ENCODE peak calls at places on chromosomes 11 and 22, in seven cellular contexts. V, T, K, C, F, Z and O are unnamed samples.
A peak's percentile ranks its signal among the peaks of the same experiment; 100 is the strongest.

GRCh38 chr11:72753341-72754148 is 1.3 kb upstream of the ARAP1 start:
- DNase-seq in V (no peak), T (no peak), K (no peak), C (no peak), F (no peak), Z (peak; percentile 18), O (no peak)

GRCh38 chr11:113546757-113547507 is 71.7 kb upstream of the DRD2 start:
- DNase-seq in V (no peak), T (no peak), K (no peak), C (peak; percentile 75), F (no peak), Z (no peak), O (no peak)

GRCh38 chr11:69892237-69892985 is 73.2 kb upstream of the FGF3 start:
- DNase-seq in V (no peak), T (no peak), K (no peak), C (no peak), F (no peak), Z (no peak), O (no peak)

GRCh38 chr11:59224419-59224928 is 11.7 kb upstream of the MPEG1 start:
- DNase-seq in V (no peak), T (no peak), K (no peak), C (no peak), F (no peak), Z (no peak), O (no peak)

GRCh38 chr11:10993186-10993585 is 135.3 kb upstream of the ZBED5 start:
- DNase-seq in V (no peak), T (no peak), K (no peak), C (no peak), F (no peak), Z (no peak), O (no peak)

GRCh38 chr11:59550368-59550841 is 39.1 kb downstream of the OR4D9 start:
- DNase-seq in V (peak; percentile 68), T (peak; percentile 66), K (peak; percentile 80), C (peak; percentile 48), F (peak; percentile 38), Z (peak; percentile 83), O (peak; percentile 82)

GRCh38 chr11:34653031-34653430 is 32.1 kb downstream of the EHF start:
- DNase-seq in V (no peak), T (no peak), K (no peak), C (no peak), F (no peak), Z (no peak), O (no peak)

GRCh38 chr11:94734563-94735275 is 33.4 kb upstream of the AMOTL1 start:
- DNase-seq in V (no peak), T (no peak), K (no peak), C (no peak), F (no peak), Z (no peak), O (no peak)

GRCh38 chr11:80855975-80856524 is 1415.2 kb upstream of the TENM4 start:
- DNase-seq in V (no peak), T (no peak), K (no peak), C (no peak), F (no peak), Z (no peak), O (no peak)

GRCh38 chr22:25146906-25147754 is 52.5 kb upstream of the CRYBB3 start:
- DNase-seq in V (no peak), T (no peak), K (no peak), C (no peak), F (no peak), Z (no peak), O (no peak)

GRCh38 chr11:70128435-70128906 is 50.4 kb downstream of the ANO1 start:
- DNase-seq in V (no peak), T (no peak), K (no peak), C (peak; percentile 47), F (no peak), Z (no peak), O (no peak)

GRCh38 chr11:32005786-32006406 is 85.0 kb upstream of the RCN1 start:
- DNase-seq in V (no peak), T (no peak), K (no peak), C (peak; percentile 22), F (no peak), Z (no peak), O (no peak)

GRCh38 chr11:72446929-72447753 is 12.8 kb upstream of the CLPB start:
- DNase-seq in V (no peak), T (no peak), K (no peak), C (peak; percentile 77), F (no peak), Z (no peak), O (no peak)

GRCh38 chr22:36606114-36606513 is 77.1 kb upstream of the EIF3D start:
- DNase-seq in V (peak; percentile 58), T (no peak), K (no peak), C (no peak), F (no peak), Z (no peak), O (no peak)

GRCh38 chr11:70134490-70134889 is 56.4 kb downstream of the ANO1 start:
- DNase-seq in V (no peak), T (no peak), K (no peak), C (no peak), F (no peak), Z (no peak), O (no peak)

GRCh38 chr11:17352925-17353227 is 1.3 kb downstream of the NCR3LG1 start:
- DNase-seq in V (peak; percentile 18), T (no peak), K (peak; percentile 22), C (peak; percentile 25), F (no peak), Z (no peak), O (no peak)